ENCODE peak calls at places on chromosomes 12 and 14, in nine cellular contexts. W is tibial nerve, B is lung, F is IMR-90, S is cardiac muscle cell, U is brain microvascular endothelial cell, I is lower lobe of right lung, O is prostate gland, R is heart left ventricle. M is an unnamed sample. For H3K27me3, the result is how much of the 10 kb centered on the place peaks cover.

GRCh38 chr12:2494490-2495192 is 300.1 kb upstream of the FKBP4 start:
- DNase-seq in I (no peak), F (no peak), S (peak), O (no peak), B (no peak), U (no peak), R (no peak), W (peak), M (no peak)

GRCh38 chr12:77816196-77816595 is 14.5 kb upstream of the NAV3 start:
- DNase-seq in W (no peak), U (no peak), F (no peak), S (no peak), I (no peak), R (no peak), B (no peak), O (no peak), M (no peak)

GRCh38 chr14:95098984-95099599 is 58.2 kb downstream of the DICER1 start:
- DNase-seq in S (peak), U (peak), F (peak), R (no peak), I (peak), O (peak), W (peak), B (peak), M (peak)

GRCh38 chr12:131911251-131911650 is 16.8 kb downstream of the ULK1 start:
- DNase-seq in U (no peak), W (no peak), S (no peak), R (no peak), O (no peak), F (no peak), B (no peak), I (no peak), M (no peak)

GRCh38 chr12:118136559-118137003 is 657 bp downstream of the PEBP1 start:
- DNase-seq in W (peak), O (peak), S (peak), F (peak), B (peak), U (peak), I (peak), R (peak), M (peak)

GRCh38 chr14:21723431-21724045 is 49.9 kb upstream of the OR4E1 start:
- DNase-seq in U (no peak), O (no peak), F (no peak), I (no peak), R (no peak), W (no peak), B (no peak), S (peak), M (no peak)

GRCh38 chr14:99348816-99349609 is 77.0 kb upstream of the BCL11B start:
- DNase-seq in F (no peak), O (no peak), B (no peak), R (no peak), I (no peak), S (no peak), W (no peak), U (no peak), M (peak)

GRCh38 chr12:21296751-21297406 is 37.8 kb downstream of the SLCO1A2 start:
- DNase-seq in I (no peak), B (no peak), R (no peak), F (peak), O (no peak), U (no peak), W (no peak), S (peak), M (no peak)

GRCh38 chr12:101338087-101338486 is 58.2 kb downstream of the UTP20 start:
- DNase-seq in R (no peak), B (no peak), U (no peak), I (no peak), O (no peak), S (no peak), F (no peak), W (no peak), M (no peak)

GRCh38 chr12:49260165-49260564 is 4.7 kb upstream of the TUBA1C start:
- DNase-seq in O (no peak), U (peak), B (no peak), R (no peak), F (peak), I (no peak), W (no peak), S (peak), M (no peak)

GRCh38 chr14:74618078-74618952 is 6.3 kb upstream of the LTBP2 start:
- DNase-seq in I (peak), B (peak), W (peak), R (no peak), F (peak), S (peak), O (no peak), U (no peak), M (no peak)

GRCh38 chr12:55707841-55708694 is at the start of gene ITGA7:
- DNase-seq in W (no peak), F (no peak), O (peak), S (no peak), R (peak), U (no peak), B (peak), I (peak), M (peak)

GRCh38 chr14:52268191-52269061 is 928 bp downstream of the PTGDR start:
- DNase-seq in O (no peak), S (peak), B (no peak), W (no peak), F (peak), R (peak), U (no peak), I (no peak), M (no peak)

GRCh38 chr12:27014859-27015729 is 910 bp upstream of the TM7SF3 start:
- DNase-seq in W (no peak), F (no peak), S (no peak), I (no peak), R (no peak), O (no peak), B (no peak), U (no peak), M (no peak)

GRCh38 chr14:64091217-64091616 is 203.0 kb downstream of the ESR2 start:
- DNase-seq in R (no peak), U (no peak), B (no peak), O (no peak), I (no peak), S (no peak), W (no peak), F (no peak), M (no peak)

DNA sequence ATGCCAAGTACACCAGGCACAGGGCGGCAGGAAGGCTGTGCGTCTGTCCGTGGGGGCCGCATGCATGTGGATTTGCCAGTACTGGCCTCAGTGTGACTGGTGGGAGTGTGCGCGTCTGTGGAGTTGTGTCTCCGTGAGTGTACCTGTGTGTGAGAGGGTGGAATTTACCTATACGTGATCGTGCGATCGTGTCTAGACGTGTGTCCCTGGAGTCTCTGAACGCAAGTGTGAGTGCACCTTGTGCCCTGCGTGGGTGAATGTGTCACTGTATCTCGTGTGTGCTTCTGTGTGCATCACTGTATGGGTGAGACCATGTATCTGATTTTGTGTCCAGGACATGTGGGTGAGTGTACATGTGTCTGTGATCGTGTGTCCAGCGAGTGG is 4.9 kb downstream of the LHX5 start:
- DNase-seq in U (no peak), I (no peak), W (no peak), R (no peak), S (no peak), B (no peak), F (no peak), O (no peak), M (no peak)
- H3K27me3 ChIP-seq in U (half or more), I (half or more), W (under half), R (half or more), S (half or more), B (under half), F (half or more), O (half or more), M (half or more)

GRCh38 chr12:25994901-25995625 is 36.6 kb downstream of the RASSF8 start:
- DNase-seq in B (no peak), F (no peak), W (no peak), R (no peak), O (no peak), I (no peak), U (no peak), S (no peak), M (no peak)

GRCh38 chr12:25994252-25994651 is 35.8 kb downstream of the RASSF8 start:
- DNase-seq in R (no peak), U (peak), F (peak), O (no peak), I (no peak), S (peak), W (no peak), B (no peak), M (no peak)

GRCh38 chr12:25995906-25996305 is 37.4 kb downstream of the RASSF8 start:
- DNase-seq in S (peak), W (no peak), B (no peak), I (no peak), F (peak), U (peak), R (no peak), O (no peak), M (no peak)

GRCh38 chr12:25996677-25997076 is 38.2 kb downstream of the RASSF8 start:
- DNase-seq in I (no peak), B (no peak), O (no peak), S (no peak), U (no peak), F (no peak), W (no peak), R (no peak), M (no peak)

GRCh38 chr12:25997401-25997973 is 39.0 kb downstream of the RASSF8 start:
- DNase-seq in U (peak), O (no peak), B (no peak), I (no peak), R (no peak), F (peak), W (no peak), S (peak), M (no peak)
- H3K27ac ChIP-seq in U (peak), O (no peak), B (no peak), I (no peak), R (no peak), F (no peak), W (no peak), S (no peak), M (no peak)

GRCh38 chr14:77542349-77543239 is 44.0 kb upstream of the ISM2 start:
- DNase-seq in I (no peak), F (no peak), U (no peak), B (no peak), O (no peak), R (no peak), S (peak), W (no peak), M (no peak)
- TF ChIP-seq CTCF in I (no peak), F (no peak), U (no peak), B (no peak), O (no peak), R (no peak), S (no peak), W (no peak), M (no peak)

GRCh38 chr12:57630891-57631433 is 2.0 kb downstream of the B4GALNT1 start:
- DNase-seq in S (no peak), O (peak), I (no peak), U (no peak), R (no peak), B (no peak), F (no peak), W (no peak), M (no peak)

GRCh38 chr12:57631566-57632368 is 1.2 kb downstream of the B4GALNT1 start:
- DNase-seq in I (no peak), R (peak), S (no peak), F (no peak), O (peak), B (no peak), W (no peak), U (no peak), M (no peak)

GRCh38 chr12:57632369-57632897 is 568 bp downstream of the B4GALNT1 start:
- DNase-seq in S (no peak), B (no peak), R (peak), U (no peak), O (no peak), I (no peak), F (no peak), W (no peak), M (no peak)

GRCh38 chr12:57629897-57630471 is 3.0 kb downstream of the B4GALNT1 start:
- DNase-seq in U (no peak), I (no peak), W (peak), R (no peak), B (no peak), O (no peak), S (no peak), F (no peak), M (peak)

GRCh38 chr12:57632898-57633825 is at the start of gene B4GALNT1:
- DNase-seq in R (peak), W (no peak), O (no peak), F (peak), U (no peak), B (peak), I (peak), S (peak), M (peak)
- H3K27me3 ChIP-seq in R (half or more), W (under half), O (under half), F (under half), U (under half), B (under half), I (half or more), S (half or more), M (under half)

GRCh38 chr14:23047751-23048693 is 6.0 kb downstream of the PSMB11 start:
- DNase-seq in O (no peak), S (no peak), U (no peak), R (no peak), I (no peak), W (no peak), F (no peak), B (no peak), M (no peak)

GRCh38 chr14:23049011-23049410 is 7.0 kb downstream of the PSMB11 start:
- DNase-seq in I (no peak), O (no peak), U (no peak), W (no peak), R (no peak), F (no peak), B (no peak), S (no peak), M (no peak)

GRCh38 chr14:23044840-23045239 is 2.8 kb downstream of the PSMB11 start:
- DNase-seq in F (no peak), W (no peak), O (no peak), S (no peak), I (no peak), R (no peak), U (no peak), B (no peak), M (no peak)

GRCh38 chr14:23045419-23046357 is 3.7 kb downstream of the PSMB11 start:
- DNase-seq in S (no peak), U (no peak), I (no peak), R (no peak), B (no peak), W (no peak), F (no peak), O (no peak), M (no peak)

GRCh38 chr14:23047042-23047634 is 5.1 kb downstream of the PSMB11 start:
- DNase-seq in F (no peak), O (no peak), W (no peak), I (no peak), U (no peak), R (no peak), S (peak), B (no peak), M (no peak)
- H3K27ac ChIP-seq in F (no peak), O (no peak), W (no peak), I (peak), U (no peak), R (peak), S (no peak), B (peak), M (no peak)

GRCh38 chr12:22537000-22537544 is 7.3 kb downstream of the C2CD5 start:
- DNase-seq in B (no peak), R (no peak), O (no peak), U (no peak), S (no peak), W (no peak), F (no peak), I (no peak), M (no peak)

GRCh38 chr12:22541496-22541895 is 2.8 kb downstream of the C2CD5 start:
- DNase-seq in W (no peak), B (no peak), U (no peak), F (no peak), I (no peak), S (no peak), R (no peak), O (no peak), M (no peak)

GRCh38 chr12:22535478-22535877 is 8.9 kb downstream of the C2CD5 start:
- DNase-seq in I (no peak), F (no peak), B (no peak), W (no peak), O (no peak), S (no peak), R (no peak), U (no peak), M (no peak)

GRCh38 chr12:22538336-22538735 is 6.0 kb downstream of the C2CD5 start:
- DNase-seq in U (no peak), O (no peak), I (no peak), R (no peak), W (no peak), F (peak), S (no peak), B (no peak), M (no peak)

GRCh38 chr12:22539055-22539454 is 5.3 kb downstream of the C2CD5 start:
- DNase-seq in O (no peak), I (no peak), S (no peak), R (no peak), U (no peak), F (no peak), B (no peak), W (no peak), M (no peak)
- TF ChIP-seq CTCF in O (no peak), I (no peak), S (no peak), R (no peak), U (no peak), F (no peak), B (no peak), W (no peak), M (no peak)

DNA sequence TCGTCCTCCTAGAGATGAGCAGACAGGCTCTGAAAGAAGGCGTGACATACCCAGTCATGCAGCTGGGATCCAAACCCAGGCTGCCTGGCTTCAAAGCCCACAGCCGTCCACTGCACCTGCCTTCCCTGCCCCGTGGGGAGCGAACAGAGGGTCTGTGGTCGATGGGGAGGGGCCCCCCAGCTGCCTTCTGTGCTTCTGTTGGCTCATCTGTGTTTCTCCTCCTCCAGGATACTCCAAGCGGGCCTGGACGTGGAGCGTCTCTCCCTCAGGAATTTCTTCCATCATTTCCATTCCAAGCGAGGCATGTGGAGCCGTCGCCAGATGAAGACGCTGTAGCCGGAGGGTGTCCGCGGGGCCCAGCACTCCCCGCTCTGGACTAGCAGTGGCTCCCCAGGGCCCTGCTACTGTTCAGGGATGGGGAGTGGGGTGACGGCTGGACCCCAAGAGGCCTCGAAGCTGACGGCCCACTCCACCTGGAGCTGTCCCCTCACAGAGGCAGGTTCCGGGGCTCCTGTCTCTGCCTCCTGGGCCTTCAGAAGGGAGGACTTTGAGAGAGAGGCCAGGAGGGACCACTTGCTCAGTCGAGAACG is 101.5 kb downstream of the B4GALNT3 start:
- DNase-seq in U (no peak), O (no peak), I (no peak), W (no peak), F (no peak), B (no peak), R (no peak), S (no peak), M (no peak)
- H3K27me3 ChIP-seq in U (under half), O (under half), I (under half), W (under half), F (half or more), B (under half), R (under half), S (under half), M (under half)

GRCh38 chr12:57093412-57094193 is 4.7 kb downstream of the NAB2 start:
- DNase-seq in F (peak), R (peak), B (peak), O (peak), I (peak), S (peak), U (peak), W (peak), M (peak)

GRCh38 chr12:57091633-57092528 is 3.0 kb downstream of the NAB2 start:
- DNase-seq in F (no peak), U (no peak), R (no peak), I (no peak), B (no peak), O (no peak), S (no peak), W (no peak), M (no peak)

GRCh38 chr12:57092529-57092862 is 3.6 kb downstream of the NAB2 start:
- DNase-seq in S (no peak), U (no peak), R (no peak), B (no peak), O (no peak), I (no peak), F (no peak), W (no peak), M (no peak)

GRCh38 chr12:57094194-57095160 is 5.6 kb downstream of the NAB2 start:
- DNase-seq in R (no peak), O (peak), I (no peak), F (no peak), W (no peak), B (no peak), U (no peak), S (no peak), M (no peak)

DNA sequence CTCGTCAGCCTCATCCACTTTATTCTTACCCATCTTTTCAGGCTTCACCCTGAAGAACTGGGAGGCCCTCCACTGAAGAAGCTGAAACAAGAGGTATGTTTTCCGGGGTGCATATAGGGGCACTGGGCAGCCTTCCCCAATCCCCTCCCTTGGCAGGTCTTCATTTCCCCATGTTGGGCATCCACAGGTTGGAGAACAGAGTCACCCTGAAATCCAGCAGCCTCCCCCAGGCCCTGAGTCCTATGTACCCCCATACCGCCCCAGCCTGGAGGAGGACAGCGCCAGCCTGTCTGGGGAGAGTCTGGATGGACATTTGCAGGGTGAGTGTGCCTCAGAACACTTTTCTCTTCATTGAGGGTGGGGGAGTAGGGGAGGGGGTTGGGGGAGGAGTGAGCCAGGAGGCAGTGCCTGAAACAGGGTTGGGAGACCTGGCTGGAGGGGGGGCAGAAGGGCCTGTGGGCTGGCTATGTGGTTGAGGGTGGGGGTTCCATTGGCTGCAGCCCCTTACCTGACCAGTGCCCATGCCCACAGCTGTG is 4.0 kb downstream of the NAB2 start:
- DNase-seq in I (no peak), S (no peak), O (no peak), W (no peak), F (no peak), R (no peak), B (no peak), U (no peak), M (no peak)
- H3K27ac ChIP-seq in I (peak), S (no peak), O (peak), W (peak), F (peak), R (peak), B (peak), U (peak), M (peak)

DNA sequence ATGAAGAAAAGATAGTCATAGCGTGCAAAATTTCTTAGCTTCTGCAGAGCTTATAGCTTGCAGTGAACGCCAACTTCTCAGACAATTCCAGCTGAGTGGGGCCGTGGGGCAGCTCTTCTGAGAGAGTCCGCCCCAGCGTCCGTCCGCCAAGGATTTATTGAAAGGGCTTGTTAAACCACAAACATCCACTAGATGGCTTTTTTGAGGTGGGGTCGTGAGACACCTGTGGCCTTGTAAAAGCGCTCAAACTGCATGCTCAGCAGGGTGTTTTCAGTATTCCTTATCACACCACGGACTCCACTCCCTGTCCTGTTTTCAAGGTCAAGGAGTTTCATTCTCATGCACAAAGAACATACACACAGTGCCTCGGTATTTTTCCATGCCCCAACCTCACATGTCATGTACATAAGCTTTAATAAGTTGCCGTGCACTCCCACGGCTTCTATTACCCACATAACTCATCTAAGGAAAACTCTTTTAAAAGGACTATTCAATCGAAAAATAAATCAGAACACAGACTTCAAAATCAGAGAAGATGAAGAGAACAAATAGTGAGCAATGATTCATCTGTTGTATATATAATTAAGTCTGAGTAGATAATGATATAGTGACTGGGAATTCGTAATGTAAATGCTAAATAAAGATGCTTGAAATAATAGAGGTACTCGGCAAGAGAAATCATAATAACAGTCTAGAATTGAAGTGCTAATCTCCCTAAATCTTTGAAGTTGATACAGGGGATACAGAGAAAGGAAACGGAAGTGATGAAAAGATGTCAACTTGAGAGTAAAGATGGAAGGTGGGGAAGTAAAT is 46.7 kb downstream of the WBP11 start:
- DNase-seq in F (no peak), R (no peak), S (no peak), O (no peak), B (no peak), U (no peak), W (no peak), I (peak), M (no peak)
- TF ChIP-seq CTCF in F (peak), R (peak), S (peak), O (no peak), B (no peak), U (peak), W (no peak), I (peak), M (peak)